ENCODE peak calls at places on chromosomes 5 and 9, in five cellular contexts. K, G, L, Q and J are unnamed samples.

GRCh38 chr9:75235632-75236031 is 147.3 kb downstream of the OSTF1 start:
- DNase-seq in G (no peak), Q (no peak), L (no peak), K (no peak), J (no peak)

GRCh38 chr9:8070779-8071444 is 271.3 kb upstream of the DMAC1 start:
- DNase-seq in Q (no peak), G (no peak), K (no peak), L (no peak), J (no peak)

GRCh38 chr5:463952-464351 is 21.0 kb downstream of the EXOC3 start:
- DNase-seq in L (peak), Q (no peak), G (no peak), K (no peak), J (no peak)

GRCh38 chr9:122100756-122101155 is 7.6 kb upstream of the TTLL11 start:
- DNase-seq in G (no peak), L (no peak), Q (no peak), K (no peak), J (no peak)

GRCh38 chr5:80168388-80169028 is 87.3 kb downstream of the SERINC5 start:
- DNase-seq in K (no peak), L (no peak), Q (no peak), G (no peak), J (no peak)

GRCh38 chr9:4740623-4741364 is at the start of gene AK3:
- DNase-seq in Q (peak), K (peak), G (peak), L (peak), J (peak)

GRCh38 chr9:110105107-110105506 is 102.9 kb downstream of the C9orf152 start:
- DNase-seq in L (no peak), K (no peak), Q (no peak), G (no peak), J (no peak)

GRCh38 chr5:848671-849111 is 2.1 kb downstream of the ZDHHC11 start:
- DNase-seq in K (no peak), G (no peak), L (no peak), Q (no peak), J (no peak)

GRCh38 chr9:92964981-92965758 is 17.8 kb downstream of the FGD3 start:
- DNase-seq in Q (no peak), G (no peak), L (peak), K (peak), J (no peak)

GRCh38 chr5:57595530-57596098 is 113.0 kb upstream of the ACTBL2 start:
- DNase-seq in L (no peak), Q (no peak), K (no peak), G (no peak), J (no peak)

GRCh38 chr9:84419203-84419602 is 78.6 kb upstream of the SLC28A3 start:
- DNase-seq in G (no peak), L (no peak), K (no peak), Q (no peak), J (no peak)

GRCh38 chr5:131252824-131253171 is 11.1 kb upstream of the CDC42SE2 start:
- DNase-seq in K (peak), Q (no peak), G (no peak), L (peak), J (no peak)

GRCh38 chr5:150075806-150076205 is 10.5 kb downstream of the CSF1R start:
- DNase-seq in Q (no peak), K (peak), L (no peak), G (no peak), J (no peak)

GRCh38 chr5:52786937-52787599 is 648 bp upstream of the ITGA1 start:
- DNase-seq in K (peak), G (no peak), L (peak), Q (no peak), J (no peak)

GRCh38 chr5:57191986-57192385 is 18.1 kb downstream of the GPBP1 start:
- DNase-seq in K (no peak), Q (no peak), G (no peak), L (no peak), J (no peak)

GRCh38 chr5:153617190-153617589 is 126.7 kb downstream of the GRIA1 start:
- DNase-seq in G (no peak), Q (no peak), K (no peak), L (no peak), J (no peak)

GRCh38 chr5:143977891-143978448 is 166.0 kb downstream of the HMHB1 start:
- DNase-seq in L (no peak), G (no peak), K (no peak), Q (no peak), J (no peak)

GRCh38 chr9:111114486-111114885 is 76.2 kb upstream of the LPAR1 start:
- DNase-seq in Q (no peak), G (no peak), K (no peak), L (no peak), J (no peak)

GRCh38 chr5:5398046-5398445 is 24.4 kb upstream of the ICE1 start:
- DNase-seq in Q (no peak), L (no peak), K (no peak), G (no peak), J (no peak)

GRCh38 chr5:14463629-14464028 is 118.0 kb upstream of the OTULINL start:
- DNase-seq in G (no peak), Q (no peak), L (no peak), K (no peak), J (peak)

GRCh38 chr9:112049834-112050516 is 125.1 kb downstream of the SUSD1 start:
- DNase-seq in K (no peak), Q (no peak), G (no peak), L (no peak), J (peak)

GRCh38 chr9:99391937-99392574 is 170.0 kb downstream of the SEC61B start:
- DNase-seq in Q (no peak), K (no peak), G (no peak), L (no peak), J (no peak)

GRCh38 chr5:180643191-180643851 is 6.1 kb downstream of the FLT4 start:
- DNase-seq in G (no peak), K (no peak), Q (no peak), L (no peak), J (no peak)

GRCh38 chr5:175444060-175444904 is at the start of gene DRD1:
- DNase-seq in G (no peak), L (peak), K (peak), Q (peak), J (no peak)

GRCh38 chr9:37566716-37567115 is 9.5 kb downstream of the FBXO10 start:
- DNase-seq in K (no peak), G (no peak), L (no peak), Q (no peak), J (no peak)